ENCODE peak calls at places on chromosome 11, in five cellular contexts. Z is effector memory CD8-positive, alpha-beta T cell; E is T-cell; B is activated naive CD8-positive, alpha-beta T cell treated with anti-CD3 and anti-CD28 coated beads, Interleukin-2, amount 50 U/mL, for 24 hours; M is sciatic nerve. U is an unnamed sample.
A peak's percentile ranks its signal among the peaks of the same experiment; 100 is the strongest.

GRCh38 chr11:2250485-2250884 is 19.9 kb downstream of the ASCL2 start:
- ATAC-seq in Z (no peak), E (no peak), B (no peak), M (no peak), U (no peak)

GRCh38 chr11:105903113-105903512 is 118.9 kb downstream of the MSANTD4 start:
- ATAC-seq in Z (no peak), E (no peak), B (no peak), M (no peak), U (no peak)

GRCh38 chr11:117959438-117960149 is 26.6 kb upstream of the IL10RA start:
- ATAC-seq in Z (no peak), E (no peak), B (no peak), M (peak; percentile 30), U (no peak)

GRCh38 chr11:116958246-116958645 is 120.8 kb upstream of the APOA1 start:
- ATAC-seq in Z (no peak), E (no peak), B (no peak), M (peak; percentile 65), U (no peak)

GRCh38 chr11:35142481-35143207 is 3.7 kb downstream of the CD44 start:
- ATAC-seq in Z (peak; percentile 12), E (no peak), B (no peak), M (no peak), U (no peak)

GRCh38 chr11:47711816-47712215 is 3.4 kb downstream of the AGBL2 start:
- ATAC-seq in Z (no peak), E (no peak), B (no peak), M (no peak), U (no peak)

GRCh38 chr11:133134561-133135173 is 397.6 kb downstream of the OPCML start:
- ATAC-seq in Z (no peak), E (no peak), B (peak; percentile 71), M (peak; percentile 66), U (no peak)

GRCh38 chr11:64472593-64473455 is 113.9 kb downstream of the RPS6KA4 start:
- ATAC-seq in Z (no peak), E (no peak), B (no peak), M (no peak), U (no peak)

GRCh38 chr11:11657101-11657935 is 35.5 kb upstream of the GALNT18 start:
- ATAC-seq in Z (no peak), E (no peak), B (no peak), M (no peak), U (no peak)

GRCh38 chr11:70816156-70816678 is 417.9 kb downstream of the CTTN start:
- ATAC-seq in Z (no peak), E (no peak), B (no peak), M (no peak), U (no peak)

GRCh38 chr11:77191429-77191822 is 63.4 kb downstream of the MYO7A start:
- ATAC-seq in Z (no peak), E (no peak), B (no peak), M (no peak), U (no peak)

GRCh38 chr11:115184901-115185300 is 319.3 kb downstream of the CADM1 start:
- ATAC-seq in Z (no peak), E (no peak), B (no peak), M (no peak), U (no peak)

GRCh38 chr11:56663386-56663785 is at the start of gene OR5AR1:
- ATAC-seq in Z (no peak), E (no peak), B (no peak), M (no peak), U (no peak)

GRCh38 chr11:128871165-128871564 is 4.1 kb upstream of the KCNJ1 start:
- ATAC-seq in Z (no peak), E (no peak), B (no peak), M (no peak), U (no peak)